ENCODE peak calls at places on chromosomes 6 and 20, in eight cellular contexts. E, O, U, A, Z, V, D and W are unnamed samples.

GRCh38 chr20:62651285-62652021 is 9.2 kb downstream of the SLCO4A1 start:
- DNase-seq in U (peak), E (peak), D (peak), O (no peak), Z (no peak), V (peak), A (peak), W (no peak)

GRCh38 chr6:161660666-161661571 is 387.1 kb upstream of the AGPAT4 start:
- DNase-seq in E (no peak), U (no peak), D (no peak), Z (no peak), V (no peak), A (no peak), O (no peak), W (no peak)

GRCh38 chr20:49937023-49937929 is 1.1 kb downstream of the RNF114 start:
- DNase-seq in O (no peak), D (no peak), V (peak), Z (no peak), E (no peak), A (no peak), U (no peak), W (no peak)

GRCh38 chr6:71284785-71285184 is 3.8 kb upstream of the OGFRL1 start:
- DNase-seq in A (no peak), Z (no peak), D (no peak), V (no peak), E (peak), O (no peak), U (no peak), W (no peak)

GRCh38 chr6:98831057-98832031 is 3.0 kb upstream of the POU3F2 start:
- DNase-seq in E (no peak), D (no peak), Z (no peak), V (no peak), O (no peak), U (no peak), A (no peak), W (no peak)

GRCh38 chr20:46618316-46619110 is 32.7 kb downstream of the SLC13A3 start:
- DNase-seq in V (no peak), Z (no peak), E (no peak), D (no peak), A (no peak), U (no peak), O (no peak), W (no peak)

GRCh38 chr6:57421503-57421902 is 104.1 kb downstream of the PRIM2 start:
- DNase-seq in A (no peak), O (no peak), U (no peak), V (no peak), Z (no peak), E (no peak), D (no peak), W (no peak)

GRCh38 chr20:45450097-45450818 is 19.3 kb upstream of the WFDC2 start:
- DNase-seq in D (no peak), V (peak), U (no peak), A (no peak), O (peak), E (peak), Z (peak), W (no peak)

GRCh38 chr6:80181352-80182081 is 75.0 kb downstream of the BCKDHB start:
- DNase-seq in U (no peak), A (no peak), E (no peak), V (no peak), D (no peak), Z (no peak), O (no peak), W (no peak)

GRCh38 chr6:143160439-143161220 is 99.9 kb downstream of the AIG1 start:
- DNase-seq in O (no peak), D (no peak), U (no peak), V (no peak), A (no peak), E (no peak), Z (no peak), W (no peak)

GRCh38 chr6:43283905-43284304 is 14.2 kb upstream of the SLC22A7 start:
- DNase-seq in U (no peak), O (no peak), V (no peak), A (no peak), E (no peak), Z (no peak), D (no peak), W (no peak)

GRCh38 chr6:55886185-55886836 is 10.9 kb upstream of the BMP5 start:
- DNase-seq in D (no peak), Z (no peak), E (peak), O (no peak), U (no peak), A (no peak), V (no peak), W (peak)

GRCh38 chr6:9623985-9624384 is 790.9 kb downstream of the TFAP2A start:
- DNase-seq in V (no peak), A (no peak), O (no peak), U (no peak), Z (peak), E (peak), D (no peak), W (peak)

GRCh38 chr6:68639826-68640505 is 4.9 kb downstream of the ADGRB3 start:
- DNase-seq in O (no peak), U (no peak), D (no peak), Z (no peak), A (no peak), E (peak), V (no peak), W (no peak)

GRCh38 chr6:22904413-22904812 is 335.0 kb downstream of the HDGFL1 start:
- DNase-seq in Z (peak), U (no peak), O (no peak), D (no peak), A (no peak), E (no peak), V (no peak), W (no peak)

GRCh38 chr6:121523628-121524027 is 88.2 kb downstream of the GJA1 start:
- DNase-seq in U (no peak), D (no peak), Z (no peak), A (no peak), E (peak), V (no peak), O (no peak), W (no peak)

GRCh38 chr6:87393026-87393622 is 14.6 kb upstream of the CFAP206 start:
- DNase-seq in V (peak), O (peak), E (peak), A (peak), D (no peak), Z (peak), U (no peak), W (peak)

GRCh38 chr6:53858913-53859312 is 64.1 kb downstream of the LRRC1 start:
- DNase-seq in A (no peak), O (no peak), Z (no peak), V (no peak), U (no peak), D (no peak), E (no peak), W (no peak)

GRCh38 chr6:85490516-85491248 is 40.8 kb downstream of the NT5E start:
- DNase-seq in Z (peak), U (no peak), E (peak), A (no peak), D (no peak), O (no peak), V (no peak), W (no peak)

GRCh38 chr20:699811-700338 is 24.3 kb upstream of the SCRT2 start:
- DNase-seq in Z (no peak), V (no peak), O (no peak), A (no peak), U (no peak), E (no peak), D (no peak), W (no peak)

GRCh38 chr6:12504325-12504966 is 212.1 kb upstream of the PHACTR1 start:
- DNase-seq in Z (peak), V (peak), U (no peak), A (no peak), D (no peak), E (no peak), O (peak), W (no peak)

GRCh38 chr20:44769481-44769863 is 23.8 kb downstream of the KCNK15 start:
- DNase-seq in A (no peak), O (no peak), U (no peak), V (no peak), D (no peak), Z (no peak), E (no peak), W (no peak)

GRCh38 chr6:15066433-15067337 is 179.2 kb upstream of the JARID2 start:
- DNase-seq in E (peak), V (no peak), D (peak), U (no peak), Z (peak), O (peak), A (no peak), W (peak)

GRCh38 chr6:41538556-41539182 is 7.5 kb upstream of the FOXP4 start:
- DNase-seq in O (no peak), V (no peak), A (no peak), U (no peak), D (no peak), E (peak), Z (no peak), W (no peak)

GRCh38 chr6:85494551-85495337 is 44.9 kb downstream of the NT5E start:
- DNase-seq in E (no peak), D (no peak), A (no peak), Z (peak), U (no peak), O (no peak), V (no peak), W (no peak)

GRCh38 chr6:15280961-15281360 is 35.1 kb downstream of the JARID2 start:
- DNase-seq in D (no peak), U (no peak), Z (no peak), A (no peak), E (no peak), O (no peak), V (no peak), W (no peak)

GRCh38 chr6:169302716-169303115 is 49.1 kb upstream of the THBS2 start:
- DNase-seq in E (no peak), U (no peak), A (no peak), Z (no peak), O (no peak), V (no peak), D (no peak), W (no peak)

GRCh38 chr6:158629376-158630221 is 14.9 kb downstream of the DYNLT1 start:
- DNase-seq in O (no peak), A (no peak), U (peak), Z (no peak), V (no peak), E (no peak), D (no peak), W (no peak)

GRCh38 chr6:112296694-112297093 is 42.3 kb upstream of the LAMA4 start:
- DNase-seq in E (no peak), O (no peak), V (no peak), A (no peak), D (no peak), Z (no peak), U (no peak), W (no peak)

GRCh38 chr6:136541395-136541794 is 8.8 kb downstream of the MAP7 start:
- DNase-seq in O (no peak), E (no peak), Z (no peak), V (no peak), A (no peak), U (no peak), D (no peak), W (no peak)

GRCh38 chr20:8132632-8133587 is 844 bp downstream of the PLCB1 start:
- DNase-seq in A (no peak), O (no peak), E (peak), Z (no peak), U (no peak), V (no peak), D (no peak), W (no peak)

GRCh38 chr6:55825402-55826051 is 49.9 kb downstream of the BMP5 start:
- DNase-seq in Z (peak), D (no peak), V (no peak), A (no peak), E (peak), O (peak), U (no peak), W (peak)

GRCh38 chr20:50192364-50193168 is 1.9 kb downstream of the CEBPB start:
- DNase-seq in A (peak), V (peak), O (peak), E (peak), U (peak), Z (peak), D (no peak), W (peak)

GRCh38 chr20:57007171-57007540 is 259.3 kb downstream of the BMP7 start:
- DNase-seq in A (no peak), E (no peak), V (no peak), U (no peak), D (no peak), O (no peak), Z (no peak), W (no peak)

GRCh38 chr6:84762941-84763396 is 1.4 kb downstream of the TBX18 start:
- DNase-seq in O (no peak), Z (no peak), E (no peak), U (no peak), A (no peak), V (no peak), D (no peak), W (no peak)

GRCh38 chr6:110859335-110859792 is 15.2 kb upstream of the AMD1 start:
- DNase-seq in A (no peak), V (no peak), E (no peak), O (no peak), U (no peak), Z (no peak), D (no peak), W (no peak)

GRCh38 chr6:45187841-45188240 is 140.3 kb upstream of the RUNX2 start:
- DNase-seq in V (no peak), U (no peak), D (no peak), E (peak), A (no peak), O (peak), Z (peak), W (no peak)

GRCh38 chr20:25054133-25054820 is 3.7 kb downstream of the ACSS1 start:
- DNase-seq in D (no peak), E (no peak), O (no peak), U (no peak), Z (no peak), A (no peak), V (no peak), W (no peak)

GRCh38 chr6:142207265-142207877 is 60.3 kb downstream of the VTA1 start:
- DNase-seq in E (peak), Z (peak), U (peak), O (peak), D (no peak), A (peak), V (peak), W (peak)